ENCODE peak calls at places on chromosomes 7 and 10, in five cellular contexts. A is colonic mucosa, I is Peyer's patch, J is testis, K is epithelial cell of esophagus. G is an unnamed sample.

GRCh38 chr10:125056161-125057132 is 103.9 kb downstream of the CTBP2 start:
- DNase-seq in I (no peak), J (no peak), A (no peak), K (peak), G (no peak)

GRCh38 chr7:100544949-100545635 is 6.1 kb downstream of the AGFG2 start:
- DNase-seq in A (no peak), K (peak), J (no peak), I (no peak), G (peak)

GRCh38 chr7:145957160-145957890 is 159.3 kb upstream of the CNTNAP2 start:
- DNase-seq in K (no peak), A (no peak), J (no peak), I (no peak), G (no peak)

GRCh38 chr7:44581426-44581906 is 565 bp downstream of the TMED4 start:
- DNase-seq in I (peak), K (peak), J (peak), A (peak), G (no peak)

GRCh38 chr10:5400843-5401242 is 3.8 kb downstream of the TUBAL3 start:
- DNase-seq in I (no peak), J (no peak), A (no peak), K (no peak), G (no peak)

GRCh38 chr10:70432101-70432500 is 9.4 kb downstream of the NODAL start:
- DNase-seq in J (peak), A (no peak), K (no peak), I (no peak), G (peak)

GRCh38 chr7:93945083-93945482 is 23.5 kb downstream of the GNG11 start:
- DNase-seq in I (no peak), K (no peak), A (no peak), J (no peak), G (no peak)

GRCh38 chr10:21832751-21833150 is 170.8 kb downstream of the DNAJC1 start:
- DNase-seq in I (no peak), A (no peak), J (no peak), K (no peak), G (no peak)

GRCh38 chr10:101595591-101596433 is 7.7 kb downstream of the DPCD start:
- DNase-seq in A (no peak), I (no peak), K (no peak), J (no peak), G (no peak)

GRCh38 chr7:105621617-105622016 is 40.3 kb upstream of the EFCAB10 start:
- DNase-seq in I (no peak), A (no peak), K (no peak), J (peak), G (no peak)

GRCh38 chr10:89706011-89706410 is 4.6 kb downstream of the KIF20B start:
- DNase-seq in K (no peak), J (no peak), A (no peak), I (no peak), G (no peak)
- H3K4me3 ChIP-seq in K (no peak), J (no peak), A (no peak), I (no peak), G (no peak)

GRCh38 chr7:8259586-8260222 is 2.3 kb downstream of the ICA1 start:
- DNase-seq in A (no peak), I (no peak), J (no peak), K (no peak), G (no peak)

GRCh38 chr7:8260871-8261707 is 878 bp downstream of the ICA1 start:
- DNase-seq in K (peak), J (peak), A (peak), I (no peak), G (peak)

GRCh38 chr7:8258734-8259133 is 3.2 kb downstream of the ICA1 start:
- DNase-seq in J (no peak), K (no peak), A (no peak), I (no peak), G (no peak)

GRCh38 chr7:8261711-8262695 is at the start of gene ICA1:
- DNase-seq in J (peak), K (peak), I (no peak), A (peak), G (peak)

DNA sequence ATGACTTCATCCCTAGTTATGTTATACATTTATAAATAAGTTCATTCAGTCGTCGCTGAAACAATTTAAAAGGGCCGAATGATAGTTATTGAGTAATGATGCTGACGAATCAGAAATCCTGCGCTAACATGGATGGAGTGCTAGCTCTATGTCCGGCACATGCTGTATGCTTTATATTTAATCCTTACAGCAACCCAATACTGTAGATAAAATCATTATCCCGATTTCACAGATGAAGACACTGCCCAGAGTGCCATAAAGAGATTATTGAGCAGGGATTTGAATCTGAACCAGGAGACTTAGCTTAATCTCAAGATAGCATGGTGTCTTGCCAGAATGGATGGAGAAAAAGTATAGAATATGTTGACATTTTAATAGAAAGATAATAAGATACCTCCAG is 1.1 kb upstream of the ICA1 start:
- DNase-seq in A (no peak), J (no peak), K (no peak), I (no peak), G (no peak)
- H3K4me3 ChIP-seq in A (no peak), J (no peak), K (no peak), I (peak), G (no peak)

DNA sequence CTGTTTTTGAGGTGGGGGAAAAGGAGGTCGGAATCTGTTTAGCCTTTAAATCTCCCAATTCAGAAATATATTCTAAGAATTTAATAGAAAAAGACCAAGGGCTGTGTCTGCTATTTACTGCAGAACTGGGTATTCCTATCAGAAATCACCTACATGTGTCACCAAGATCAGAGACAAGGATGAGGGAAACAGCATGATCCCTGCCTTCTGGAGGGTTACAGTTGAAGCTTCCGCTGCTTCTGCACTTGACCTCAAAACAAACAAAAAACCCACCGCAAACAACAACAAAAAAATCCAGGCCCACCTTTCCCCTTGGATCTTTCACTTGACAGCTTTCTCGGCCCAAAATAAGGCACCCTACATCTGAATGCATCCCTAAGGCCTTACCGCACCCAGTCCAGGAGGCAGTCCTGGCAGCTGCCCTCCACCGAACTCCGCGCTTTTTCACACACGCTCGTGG is 750 bp upstream of the CDK14 start:
- DNase-seq in J (no peak), I (no peak), K (peak), A (peak), G (no peak)
- H3K4me3 ChIP-seq in J (peak), I (peak), K (peak), A (peak), G (peak)

DNA sequence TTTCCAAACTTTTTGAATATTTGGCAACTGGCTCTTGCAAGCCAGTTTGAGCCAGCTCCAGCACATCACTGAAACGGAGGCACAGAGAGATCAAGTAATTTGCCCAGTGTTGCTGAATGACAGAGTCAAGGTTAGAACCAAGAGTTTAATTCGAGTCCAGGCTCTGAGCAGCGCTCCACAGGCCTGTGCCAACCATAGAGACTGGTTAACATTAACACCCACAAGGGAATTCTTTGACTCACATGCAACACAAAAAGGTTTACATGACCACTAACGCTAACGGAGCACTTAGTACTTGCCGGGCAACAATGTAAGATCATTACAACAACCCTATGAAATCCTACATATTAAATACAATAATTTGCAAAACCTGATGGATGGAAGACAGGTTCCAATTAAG is 1.5 kb downstream of the RGS10 start:
- DNase-seq in A (no peak), J (no peak), I (no peak), K (peak), G (no peak)
- H3K4me3 ChIP-seq in A (peak), J (no peak), I (peak), K (peak), G (no peak)

DNA sequence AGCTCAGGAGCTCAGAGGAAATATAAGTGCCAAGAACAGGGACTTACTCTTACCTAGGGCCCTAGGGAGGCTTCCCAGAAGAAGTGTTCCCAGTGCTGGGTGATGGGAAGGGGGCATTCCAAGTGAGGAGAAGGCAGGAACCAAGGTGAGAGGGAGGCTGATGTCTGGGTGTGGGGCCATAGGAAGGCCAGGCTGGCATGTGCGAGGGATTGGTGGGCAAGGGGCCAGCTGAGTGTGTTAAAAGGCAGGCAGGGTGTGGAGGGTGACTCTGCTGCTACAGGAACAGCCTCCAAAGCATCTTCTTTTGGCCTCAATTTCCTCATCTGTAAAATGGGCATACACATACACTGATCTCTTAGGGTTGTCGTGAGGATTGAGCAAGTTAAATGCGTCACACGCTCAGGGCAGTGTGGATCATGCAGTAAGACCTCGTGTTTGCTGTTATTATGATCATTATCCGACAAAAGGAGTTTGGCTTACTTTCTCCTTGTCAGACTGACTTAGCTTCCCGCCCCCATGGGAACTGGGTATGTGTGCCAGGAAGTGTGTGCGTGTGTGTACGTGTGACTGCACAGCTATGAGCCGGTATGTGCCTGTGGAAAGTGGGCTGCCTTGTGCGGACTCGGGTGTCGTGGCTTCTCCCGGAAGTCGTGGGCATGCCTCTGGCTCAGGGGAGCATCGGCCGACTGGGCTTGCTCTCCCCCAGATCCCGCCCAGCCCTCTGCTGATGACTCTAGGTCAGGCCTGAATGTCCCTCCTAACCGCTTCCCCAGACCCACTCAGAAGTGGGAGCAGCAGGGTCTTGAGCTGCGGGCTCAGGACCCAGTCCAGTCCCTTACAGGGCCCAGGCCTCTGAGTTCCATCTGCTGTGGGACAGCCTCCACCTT is 59.6 kb downstream of the NEURL1 start:
- DNase-seq in J (no peak), I (no peak), A (no peak), K (no peak), G (no peak)
- H3K4me3 ChIP-seq in J (no peak), I (no peak), A (no peak), K (no peak), G (no peak)